ENCODE peak calls at places on chromosomes 3 and 15, in seven cellular contexts. Q, C, X, H, G, M and B are unnamed samples.

GRCh38 chr15:79376383-79376782 is 55.8 kb upstream of the MINAR1 start:
- DNase-seq in Q (no peak), C (no peak), X (no peak), H (no peak), G (no peak), M (no peak), B (no peak)

GRCh38 chr3:154334973-154335420 is 10.7 kb upstream of the DHX36 start:
- DNase-seq in Q (peak; percentile 45), C (no peak), X (no peak), H (peak; percentile 66), G (no peak), M (no peak), B (peak; percentile 21)

GRCh38 chr15:78875107-78875914 is 2.6 kb downstream of the MORF4L1 start:
- DNase-seq in Q (no peak), C (peak; percentile 54), X (no peak), H (no peak), G (no peak), M (no peak), B (no peak)

GRCh38 chr3:98657429-98657828 is 64.0 kb upstream of the CPOX start:
- DNase-seq in Q (peak; percentile 8), C (peak; percentile 88), X (no peak), H (no peak), G (no peak), M (peak; percentile 50), B (no peak)

GRCh38 chr3:59734061-59734460 is 684.2 kb upstream of the CFAP20DC start:
- DNase-seq in Q (no peak), C (no peak), X (no peak), H (no peak), G (no peak), M (no peak), B (no peak)

GRCh38 chr3:16618721-16619120 is 13.5 kb upstream of the DAZL start:
- DNase-seq in Q (no peak), C (no peak), X (no peak), H (peak; percentile 2), G (no peak), M (no peak), B (peak; percentile 73)

GRCh38 chr15:62352817-62353216 is 187.7 kb upstream of the C2CD4B start:
- DNase-seq in Q (no peak), C (peak; percentile 57), X (no peak), H (no peak), G (no peak), M (no peak), B (no peak)

GRCh38 chr3:38049358-38050126 is 10.5 kb downstream of the DLEC1 start:
- DNase-seq in Q (no peak), C (no peak), X (no peak), H (no peak), G (no peak), M (no peak), B (no peak)

GRCh38 chr15:47719730-47720129 is 2.4 kb downstream of the SEMA6D start:
- DNase-seq in Q (no peak), C (no peak), X (no peak), H (peak; percentile 8), G (no peak), M (no peak), B (no peak)

GRCh38 chr15:101250931-101251829 is 668 bp downstream of the CHSY1 start:
- DNase-seq in Q (peak; percentile 60), C (peak; percentile 81), X (no peak), H (no peak), G (no peak), M (no peak), B (peak; percentile 28)

GRCh38 chr3:134057006-134057832 is 27.5 kb upstream of the SLCO2A1 start:
- DNase-seq in Q (no peak), C (peak; percentile 24), X (no peak), H (peak; percentile 35), G (peak; percentile 19), M (no peak), B (peak; percentile 44)
- H3K4me1 ChIP-seq in Q (no peaks in the 10 kb centered on the region), C (peaks cover 11% of the 10 kb centered on the region), X (no peaks in the 10 kb centered on the region), H (no peaks in the 10 kb centered on the region), G (no peaks in the 10 kb centered on the region), M (peaks cover 43% of the 10 kb centered on the region), B (no peaks in the 10 kb centered on the region)

GRCh38 chr3:23377928-23378672 is 175.0 kb downstream of the UBE2E2 start:
- DNase-seq in Q (no peak), C (no peak), X (no peak), H (no peak), G (no peak), M (no peak), B (no peak)
- H3K27ac ChIP-seq in Q (no peak overlapping the region), C (no peak overlapping the region), X (no peak overlapping the region), H (no peak overlapping the region), G (no peak overlapping the region), M (no peak overlapping the region), B (no peak overlapping the region)

GRCh38 chr3:100953103-100953502 is 40.1 kb downstream of the ABI3BP start:
- DNase-seq in Q (no peak), C (no peak), X (no peak), H (no peak), G (no peak), M (no peak), B (no peak)

GRCh38 chr3:100956276-100956675 is 36.9 kb downstream of the ABI3BP start:
- DNase-seq in Q (no peak), C (no peak), X (no peak), H (no peak), G (no peak), M (no peak), B (no peak)

GRCh38 chr3:100954990-100955389 is 38.2 kb downstream of the ABI3BP start:
- DNase-seq in Q (no peak), C (no peak), X (no peak), H (peak; percentile 82), G (no peak), M (peak; percentile 14), B (peak; percentile 94)

GRCh38 chr3:100954199-100954935 is 38.9 kb downstream of the ABI3BP start:
- DNase-seq in Q (no peak), C (no peak), X (no peak), H (no peak), G (no peak), M (no peak), B (no peak)

DNA sequence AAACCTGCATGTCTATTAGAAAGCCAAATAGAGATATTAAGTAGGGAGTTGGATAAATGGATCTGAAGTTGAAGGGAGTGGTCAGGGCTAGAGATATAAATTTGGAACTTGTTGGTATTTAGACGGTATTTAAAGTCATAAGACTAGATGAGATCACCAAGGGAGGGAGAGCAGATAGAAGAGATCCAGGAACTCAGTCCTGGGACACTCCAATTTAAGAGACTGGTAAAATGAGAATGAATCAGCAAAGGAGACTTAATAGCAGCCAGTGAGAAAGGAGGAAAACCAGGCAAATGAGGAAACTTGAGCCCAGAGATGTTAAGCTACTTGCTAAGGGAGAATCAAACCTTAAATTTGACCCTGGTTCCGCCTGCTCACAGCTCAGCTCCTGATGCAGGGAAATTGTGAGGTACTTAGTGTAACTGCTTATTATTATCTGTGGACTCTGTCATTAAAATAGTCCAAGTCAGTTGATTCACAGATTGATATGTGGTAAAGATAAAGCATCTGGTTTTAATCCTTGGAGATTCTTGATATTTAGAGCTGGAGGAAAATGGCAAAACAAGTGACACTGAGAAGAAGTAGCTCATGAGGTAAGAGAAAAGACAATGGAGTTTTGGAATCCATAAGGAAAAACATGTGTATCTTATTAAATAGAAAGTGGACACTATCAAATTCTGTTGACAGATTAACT is 35.7 kb downstream of the ABI3BP start:
- DNase-seq in Q (no peak), C (no peak), X (no peak), H (no peak), G (no peak), M (no peak), B (peak; percentile 55)
- TF ChIP-seq CTCF in Q (no peak), C (no peak), X (no peak), H (no peak), G (no peak), M (no peak), B (no peak)

DNA sequence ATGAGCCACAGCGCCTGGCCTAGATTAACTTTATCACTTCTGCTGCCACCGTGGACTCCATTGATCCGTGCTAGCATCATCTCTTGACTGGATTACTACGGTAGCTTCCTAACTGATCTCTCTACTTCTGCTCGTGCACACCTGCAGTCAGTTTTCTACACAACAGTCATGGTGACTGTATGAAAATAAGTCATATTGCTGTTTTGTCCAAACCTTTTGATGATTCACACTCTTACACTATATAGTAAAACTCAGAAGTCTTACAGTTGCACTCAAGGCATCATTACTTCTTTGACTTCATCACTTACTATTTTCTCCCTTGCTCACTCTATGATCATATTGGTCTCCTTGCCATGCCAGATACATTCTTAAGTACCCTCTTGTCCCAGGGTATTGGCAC is 10.1 kb downstream of the PDCD6IP start:
- DNase-seq in Q (no peak), C (no peak), X (no peak), H (no peak), G (no peak), M (no peak), B (no peak)
- H3K4me1 ChIP-seq in Q (peaks cover 30% of the 10 kb centered on the region), C (peaks cover 2% of the 10 kb centered on the region), X (peaks cover 49% of the 10 kb centered on the region), H (no peaks in the 10 kb centered on the region), G (no peaks in the 10 kb centered on the region), M (peaks cover 48% of the 10 kb centered on the region), B (no peaks in the 10 kb centered on the region)

GRCh38 chr15:99564221-99565030 is 1.4 kb upstream of the MEF2A start:
- DNase-seq in Q (no peak), C (peak; percentile 64), X (no peak), H (peak; percentile 27), G (no peak), M (peak; percentile 19), B (no peak)
- H3K27ac ChIP-seq in Q (peak overlapping the region; percentile 93), C (no peak overlapping the region), X (no peak overlapping the region), H (no peak overlapping the region), G (peak overlapping the region; percentile 60), M (peak overlapping the region; percentile 99), B (no peak overlapping the region)

GRCh38 chr3:82409842-82410241 is 648.4 kb upstream of the GBE1 start:
- DNase-seq in Q (no peak), C (no peak), X (no peak), H (no peak), G (no peak), M (no peak), B (no peak)

DNA sequence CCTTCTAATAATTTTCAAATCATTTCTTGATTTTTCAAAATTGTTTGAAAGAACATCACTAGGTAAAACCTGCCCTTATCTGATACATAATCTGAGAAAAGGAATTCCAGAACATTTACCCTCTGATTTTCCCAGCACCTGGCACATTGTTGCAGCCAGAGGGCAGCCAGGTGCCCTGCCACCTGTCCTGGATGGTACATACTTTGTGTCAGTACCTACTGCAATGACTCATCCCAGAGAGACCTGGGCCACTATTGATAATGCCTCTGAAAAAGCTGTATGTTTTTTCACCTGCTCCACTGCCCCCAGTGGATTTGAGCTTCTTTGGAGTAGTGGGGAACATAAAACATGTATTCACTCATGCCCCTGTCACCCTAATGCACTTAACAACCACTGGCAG is 648.9 kb upstream of the GBE1 start:
- DNase-seq in Q (no peak), C (no peak), X (no peak), H (no peak), G (no peak), M (no peak), B (no peak)
- TF ChIP-seq CTCF in Q (no peak), C (peak; percentile 49), X (no peak), H (no peak), G (peak; percentile 13), M (no peak), B (no peak)

GRCh38 chr3:113741086-113741485 is 5.0 kb downstream of the NAA50 start:
- DNase-seq in Q (no peak), C (no peak), X (no peak), H (no peak), G (no peak), M (no peak), B (no peak)
- H3K4me1 ChIP-seq in Q (peaks cover 57% of the 10 kb centered on the region), C (peaks cover 6% of the 10 kb centered on the region), X (peaks cover 45% of the 10 kb centered on the region), H (peaks cover 2% of the 10 kb centered on the region), G (peaks cover 38% of the 10 kb centered on the region), M (peaks cover 74% of the 10 kb centered on the region), B (peaks cover 22% of the 10 kb centered on the region)